ENCODE peak calls at places on chromosome 15, in four cellular contexts. V, A, P and F are unnamed samples.
A peak's percentile ranks its signal among the peaks of the same experiment; 100 is the strongest.

GRCh38 chr15:52727825-52728224 is 48.6 kb upstream of the ATOSA start:
- DNase-seq in V (peak; percentile 40), A (no peak), P (no peak), F (no peak)

GRCh38 chr15:68561146-68561545 is 17.6 kb upstream of the CORO2B start:
- DNase-seq in V (no peak), A (no peak), P (no peak), F (peak; percentile 58)

GRCh38 chr15:32817570-32817969 is 99.8 kb downstream of the GREM1 start:
- DNase-seq in V (no peak), A (no peak), P (no peak), F (no peak)

GRCh38 chr15:79863886-79864285 is 32.9 kb downstream of the MTHFS start:
- DNase-seq in V (no peak), A (peak; percentile 72), P (no peak), F (no peak)

GRCh38 chr15:68642491-68642845 is 63.7 kb downstream of the CORO2B start:
- DNase-seq in V (no peak), A (no peak), P (no peak), F (peak; percentile 64)

GRCh38 chr15:81783586-81783985 is 262.2 kb downstream of the MEX3B start:
- DNase-seq in V (no peak), A (no peak), P (no peak), F (no peak)

GRCh38 chr15:49023354-49023753 is 22.9 kb downstream of the SECISBP2L start:
- DNase-seq in V (peak; percentile 91), A (no peak), P (no peak), F (no peak)

GRCh38 chr15:65460948-65461347 is 38.2 kb upstream of the IGDCC4 start:
- DNase-seq in V (no peak), A (peak; percentile 40), P (no peak), F (no peak)

GRCh38 chr15:80804970-80805495 is 25.9 kb downstream of the CEMIP start:
- DNase-seq in V (no peak), A (no peak), P (no peak), F (no peak)

GRCh38 chr15:48871536-48871935 is 6.4 kb upstream of the EID1 start:
- DNase-seq in V (no peak), A (peak; percentile 40), P (no peak), F (no peak)

GRCh38 chr15:31236184-31237041 is 90.2 kb upstream of the KLF13 start:
- DNase-seq in V (peak; percentile 40), A (peak; percentile 96), P (peak; percentile 62), F (peak; percentile 61)

GRCh38 chr15:100559330-100559729 is 30.6 kb upstream of the CERS3 start:
- DNase-seq in V (no peak), A (peak; percentile 85), P (no peak), F (no peak)

GRCh38 chr15:71603379-71603778 is 207.0 kb upstream of the NR2E3 start:
- DNase-seq in V (no peak), A (no peak), P (no peak), F (no peak)

GRCh38 chr15:25714538-25714840 is 148.6 kb downstream of the ATP10A start:
- DNase-seq in V (no peak), A (no peak), P (no peak), F (no peak)

GRCh38 chr15:70265466-70265978 is 167.8 kb upstream of the TLE3 start:
- DNase-seq in V (no peak), A (no peak), P (no peak), F (peak; percentile 72)

GRCh38 chr15:100715571-100716455 is 113.4 kb downstream of the ASB7 start:
- DNase-seq in V (no peak), A (no peak), P (no peak), F (peak; percentile 60)

GRCh38 chr15:100595964-100596363 is 6.0 kb downstream of the LINS1 start:
- DNase-seq in V (no peak), A (no peak), P (no peak), F (no peak)

GRCh38 chr15:24878153-24878552 is 76.6 kb upstream of the SNRPN start:
- DNase-seq in V (no peak), A (peak; percentile 52), P (no peak), F (no peak)

GRCh38 chr15:29126208-29126536 is 143.4 kb downstream of the NSMCE3 start:
- DNase-seq in V (no peak), A (no peak), P (peak; percentile 36), F (peak; percentile 75)

GRCh38 chr15:101244889-101245668 is 6.8 kb downstream of the CHSY1 start:
- DNase-seq in V (no peak), A (no peak), P (no peak), F (peak; percentile 53)

GRCh38 chr15:51048308-51048707 is 46.4 kb downstream of the TNFAIP8L3 start:
- DNase-seq in V (no peak), A (no peak), P (no peak), F (no peak)

GRCh38 chr15:85759391-85759790 is 35.3 kb downstream of the KLHL25 start:
- DNase-seq in V (no peak), A (no peak), P (no peak), F (peak; percentile 71)

GRCh38 chr15:98651581-98652220 is 3.4 kb downstream of the IGF1R start:
- DNase-seq in V (no peak), A (peak; percentile 53), P (no peak), F (no peak)

GRCh38 chr15:74243431-74243830 is 7.3 kb downstream of the CCDC33 start:
- DNase-seq in V (no peak), A (no peak), P (no peak), F (no peak)

GRCh38 chr15:74240002-74240568 is 4.0 kb downstream of the CCDC33 start:
- DNase-seq in V (no peak), A (peak; percentile 86), P (peak; percentile 88), F (peak; percentile 89)

GRCh38 chr15:74242296-74242929 is 6.3 kb downstream of the CCDC33 start:
- DNase-seq in V (no peak), A (peak; percentile 71), P (no peak), F (peak; percentile 79)

GRCh38 chr15:74238984-74239645 is 3.0 kb downstream of the CCDC33 start:
- DNase-seq in V (no peak), A (no peak), P (no peak), F (no peak)

GRCh38 chr15:74240897-74241614 is 4.9 kb downstream of the CCDC33 start:
- DNase-seq in V (no peak), A (no peak), P (no peak), F (no peak)
- H3K4me1 ChIP-seq in V (no peaks in the 10 kb centered on the region), A (peaks cover 29% of the 10 kb centered on the region), P (peaks cover 4% of the 10 kb centered on the region), F (peaks cover 51% of the 10 kb centered on the region)

GRCh38 chr15:74651251-74651741 is 35.7 kb downstream of the CLK3 start:
- DNase-seq in V (no peak), A (peak; percentile 37), P (no peak), F (no peak)

GRCh38 chr15:74653426-74654082 is 37.9 kb downstream of the CLK3 start:
- DNase-seq in V (no peak), A (peak; percentile 79), P (no peak), F (no peak)

GRCh38 chr15:74642724-74643367 is 27.2 kb downstream of the CLK3 start:
- DNase-seq in V (no peak), A (peak; percentile 63), P (no peak), F (no peak)

GRCh38 chr15:74643368-74644204 is 27.9 kb downstream of the CLK3 start:
- DNase-seq in V (no peak), A (no peak), P (no peak), F (no peak)

GRCh38 chr15:74648051-74648622 is 32.5 kb downstream of the CLK3 start:
- DNase-seq in V (no peak), A (no peak), P (no peak), F (no peak)
- H3K4me1 ChIP-seq in V (no peaks in the 10 kb centered on the region), A (peaks cover 5% of the 10 kb centered on the region), P (peaks cover 13% of the 10 kb centered on the region), F (no peaks in the 10 kb centered on the region)

DNA sequence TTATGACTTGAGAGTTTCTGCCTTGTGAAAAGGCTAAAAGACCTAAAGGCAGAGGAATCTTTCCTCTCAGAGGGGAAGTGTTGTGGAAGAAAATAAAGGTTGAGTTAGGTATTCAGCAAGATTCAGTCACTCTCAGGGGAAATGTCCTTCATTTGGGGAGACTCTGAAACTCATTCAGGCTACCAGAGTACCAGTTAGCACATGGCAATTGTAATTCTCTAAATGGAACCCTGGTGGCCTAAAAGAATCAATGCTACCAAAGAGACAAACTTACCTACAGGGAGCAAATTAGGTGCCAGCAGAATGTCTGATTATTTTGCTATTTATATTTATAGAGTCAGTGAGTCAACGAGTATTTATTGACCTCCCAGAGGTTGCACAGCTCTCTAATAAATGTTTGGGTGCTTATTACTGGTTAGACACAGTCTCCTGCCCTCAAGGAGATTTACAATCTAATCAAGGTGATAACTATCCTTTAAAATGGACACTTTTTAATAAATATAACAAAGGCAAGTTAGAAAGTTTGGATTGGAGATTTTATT is 33.9 kb upstream of the CDIN1 start:
- DNase-seq in V (no peak), A (no peak), P (no peak), F (no peak)
- H3K4me1 ChIP-seq in V (no peaks in the 10 kb centered on the region), A (no peaks in the 10 kb centered on the region), P (no peaks in the 10 kb centered on the region), F (no peaks in the 10 kb centered on the region)

GRCh38 chr15:90994417-90995311 is at the start of gene PRC1:
- DNase-seq in V (peak; percentile 98), A (peak; percentile 100), P (peak; percentile 99), F (peak; percentile 99)

GRCh38 chr15:90989040-90989768 is 5.1 kb downstream of the PRC1 start:
- DNase-seq in V (no peak), A (no peak), P (no peak), F (no peak)

GRCh38 chr15:90990446-90990845 is 3.9 kb downstream of the PRC1 start:
- DNase-seq in V (no peak), A (no peak), P (no peak), F (no peak)

GRCh38 chr15:90994059-90994416 is 297 bp downstream of the PRC1 start:
- DNase-seq in V (peak; percentile 21), A (peak; percentile 57), P (no peak), F (no peak)

GRCh38 chr15:90991587-90992285 is 2.6 kb downstream of the PRC1 start:
- DNase-seq in V (no peak), A (no peak), P (no peak), F (no peak)
- H3K4me1 ChIP-seq in V (peaks cover 45% of the 10 kb centered on the region), A (no peaks in the 10 kb centered on the region), P (peaks cover 8% of the 10 kb centered on the region), F (no peaks in the 10 kb centered on the region)

GRCh38 chr15:43134157-43134637 is 811 bp downstream of the TMEM62 start:
- DNase-seq in V (peak; percentile 47), A (peak; percentile 17), P (no peak), F (no peak)
- H3K4me1 ChIP-seq in V (peaks cover 8% of the 10 kb centered on the region), A (peaks cover 13% of the 10 kb centered on the region), P (peaks cover 16% of the 10 kb centered on the region), F (peaks cover 16% of the 10 kb centered on the region)

DNA sequence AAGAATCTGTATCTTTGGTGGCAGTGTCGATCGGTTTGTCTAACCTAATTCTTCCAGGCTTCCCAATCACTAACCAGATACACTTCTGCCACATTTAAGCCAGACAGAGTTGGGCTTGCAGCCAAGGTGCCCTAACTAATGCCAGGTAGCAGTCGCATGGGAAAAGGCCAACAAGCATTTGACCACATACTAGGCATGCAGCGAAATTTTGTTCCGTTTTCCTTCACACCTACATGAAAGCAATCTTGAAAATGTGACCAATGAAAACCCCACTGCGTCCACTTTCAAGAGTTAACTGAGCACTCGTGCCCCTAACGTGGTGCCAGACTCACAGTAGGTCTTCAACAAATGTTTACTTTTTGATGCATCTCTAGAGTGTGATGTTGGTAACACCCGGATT is 192.2 kb upstream of the TPM1 start:
- DNase-seq in V (no peak), A (no peak), P (no peak), F (no peak)
- H3K4me1 ChIP-seq in V (no peaks in the 10 kb centered on the region), A (peaks cover 55% of the 10 kb centered on the region), P (peaks cover 8% of the 10 kb centered on the region), F (peaks cover 16% of the 10 kb centered on the region)